ENCODE peak calls at places on chromosome 14, in four cellular contexts. X, W, S and V are unnamed samples.

GRCh38 chr14:91327661-91328312 is 83.3 kb upstream of the GPR68 start:
- DNase-seq in X (no peak), W (no peak), S (no peak), V (no peak)

GRCh38 chr14:22798528-22798927 is 16.7 kb downstream of the SLC7A7 start:
- DNase-seq in X (no peak), W (no peak), S (no peak), V (no peak)

GRCh38 chr14:51630987-51631386 is 20.7 kb upstream of the FRMD6 start:
- DNase-seq in X (no peak), W (no peak), S (no peak), V (no peak)

GRCh38 chr14:34043627-34044372 is 92.9 kb upstream of the EGLN3 start:
- DNase-seq in X (no peak), W (peak), S (peak), V (peak)

GRCh38 chr14:102675396-102675795 is 82.9 kb downstream of the RCOR1 start:
- DNase-seq in X (no peak), W (no peak), S (peak), V (peak)

GRCh38 chr14:74080820-74081460 is 3.3 kb downstream of the ALDH6A1 start:
- DNase-seq in X (no peak), W (no peak), S (no peak), V (no peak)

GRCh38 chr14:94313991-94314655 is 9.0 kb downstream of the SERPINA6 start:
- DNase-seq in X (no peak), W (no peak), S (no peak), V (peak)

GRCh38 chr14:92425101-92425500 is 88.5 kb upstream of the RIN3 start:
- DNase-seq in X (no peak), W (no peak), S (peak), V (peak)

GRCh38 chr14:54981698-54982097 is 45.2 kb downstream of the WDHD1 start:
- DNase-seq in X (no peak), W (no peak), S (peak), V (peak)

GRCh38 chr14:106039400-106039799 is 513.0 kb downstream of the TMEM121 start:
- DNase-seq in X (peak), W (peak), S (peak), V (no peak)